ENCODE peak calls at places on chromosomes 12 and 14, in nine cellular contexts. U, I, X, D, G, M, T, W and Q are unnamed samples. For H3K4me1, the result is how much of the 10 kb centered on the place peaks cover.

GRCh38 chr12:104600790-104601739 is 144.3 kb downstream of the CHST11 start:
- DNase-seq in U (no peak), I (no peak), X (no peak), D (no peak), G (no peak), M (peak), T (no peak), W (no peak), Q (no peak)

GRCh38 chr14:105999361-106000028 is 473.1 kb downstream of the TMEM121 start:
- DNase-seq in U (no peak), I (peak), X (peak), D (no peak), G (no peak), M (peak), T (no peak), W (peak), Q (peak)

GRCh38 chr12:10395390-10395998 is 5.7 kb upstream of the KLRK1 start:
- DNase-seq in U (peak), I (peak), X (peak), D (no peak), G (no peak), M (peak), T (no peak), W (peak), Q (peak)

GRCh38 chr12:65612440-65612839 is 211.8 kb upstream of the HMGA2 start:
- DNase-seq in U (no peak), I (no peak), X (no peak), D (no peak), G (no peak), M (no peak), T (peak), W (no peak), Q (no peak)

GRCh38 chr12:96343347-96343954 is 56.8 kb downstream of the CDK17 start:
- DNase-seq in U (peak), I (no peak), X (no peak), D (no peak), G (no peak), M (no peak), T (no peak), W (no peak), Q (no peak)

GRCh38 chr14:39097159-39097558 is 5.9 kb downstream of the SEC23A start:
- DNase-seq in U (peak), I (peak), X (no peak), D (no peak), G (no peak), M (no peak), T (peak), W (no peak), Q (no peak)

GRCh38 chr12:46959484-46959883 is 119.9 kb upstream of the PCED1B start:
- DNase-seq in U (peak), I (peak), X (no peak), D (no peak), G (no peak), M (no peak), T (peak), W (no peak), Q (no peak)

GRCh38 chr12:120148011-120148410 is 31.5 kb upstream of the RAB35 start:
- DNase-seq in U (no peak), I (no peak), X (no peak), D (no peak), G (peak), M (no peak), T (no peak), W (no peak), Q (no peak)

GRCh38 chr12:108772247-108772646 is 40.9 kb upstream of the CORO1C start:
- DNase-seq in U (no peak), I (no peak), X (no peak), D (no peak), G (no peak), M (no peak), T (no peak), W (peak), Q (no peak)

GRCh38 chr12:124683330-124683662 is 115.9 kb upstream of the NCOR2 start:
- DNase-seq in U (peak), I (peak), X (peak), D (no peak), G (no peak), M (no peak), T (no peak), W (no peak), Q (no peak)
- H3K4me1 ChIP-seq in U (under half), I (half or more), X (half or more), D (half or more), G (under half), M (under half), T (half or more), W (half or more), Q (under half)

DNA sequence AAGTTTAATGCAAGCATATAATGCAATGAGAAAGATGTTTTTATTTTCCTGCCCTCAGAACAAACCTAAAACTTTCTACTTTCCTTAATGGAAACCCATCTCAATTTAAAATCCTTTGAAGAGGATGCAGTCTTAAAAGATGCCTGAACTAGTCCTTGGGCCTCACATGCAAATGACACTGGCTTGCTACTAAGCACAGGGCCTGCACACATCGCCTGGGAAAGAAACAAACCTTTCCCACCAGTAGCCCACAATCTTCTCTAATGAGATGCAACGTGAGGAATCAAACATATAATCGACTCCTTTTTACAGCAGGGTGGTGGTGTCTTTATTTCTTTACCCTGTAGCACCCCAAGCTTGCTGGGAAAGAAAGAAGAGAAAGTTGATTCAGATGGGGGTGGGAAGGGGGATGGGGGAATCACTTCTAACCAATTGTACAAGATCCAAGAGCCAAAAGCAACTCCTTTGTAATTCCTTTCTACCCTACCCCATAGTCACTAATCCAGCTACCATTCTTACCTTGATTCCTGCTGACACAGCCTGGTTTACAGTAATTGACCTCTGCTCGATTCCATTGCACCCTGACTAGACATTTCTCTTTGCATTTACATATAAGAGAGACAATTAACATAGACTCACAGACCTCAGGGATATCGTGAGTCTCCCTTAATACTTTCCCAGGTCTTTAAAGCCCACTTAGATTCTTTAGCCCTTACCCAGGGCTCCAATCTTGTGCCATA is 69.5 kb upstream of the FERMT2 start:
- DNase-seq in U (no peak), I (no peak), X (no peak), D (no peak), G (no peak), M (no peak), T (no peak), W (no peak), Q (no peak)
- H3K27ac ChIP-seq in U (no peak), I (no peak), X (no peak), D (no peak), G (no peak), M (no peak), T (no peak), W (no peak), Q (no peak)

GRCh38 chr12:53454710-53455109 is 2.8 kb downstream of the PCBP2 start:
- DNase-seq in U (no peak), I (no peak), X (no peak), D (no peak), G (no peak), M (no peak), T (no peak), W (no peak), Q (no peak)

GRCh38 chr12:53453953-53454640 is 2.2 kb downstream of the PCBP2 start:
- DNase-seq in U (no peak), I (no peak), X (no peak), D (no peak), G (no peak), M (no peak), T (no peak), W (no peak), Q (no peak)

GRCh38 chr12:53452159-53453077 is 516 bp downstream of the PCBP2 start:
- DNase-seq in U (peak), I (peak), X (peak), D (peak), G (peak), M (peak), T (peak), W (peak), Q (peak)

GRCh38 chr12:53450936-53451335 is 966 bp upstream of the PCBP2 start:
- DNase-seq in U (no peak), I (no peak), X (no peak), D (no peak), G (no peak), M (no peak), T (no peak), W (no peak), Q (no peak)

DNA sequence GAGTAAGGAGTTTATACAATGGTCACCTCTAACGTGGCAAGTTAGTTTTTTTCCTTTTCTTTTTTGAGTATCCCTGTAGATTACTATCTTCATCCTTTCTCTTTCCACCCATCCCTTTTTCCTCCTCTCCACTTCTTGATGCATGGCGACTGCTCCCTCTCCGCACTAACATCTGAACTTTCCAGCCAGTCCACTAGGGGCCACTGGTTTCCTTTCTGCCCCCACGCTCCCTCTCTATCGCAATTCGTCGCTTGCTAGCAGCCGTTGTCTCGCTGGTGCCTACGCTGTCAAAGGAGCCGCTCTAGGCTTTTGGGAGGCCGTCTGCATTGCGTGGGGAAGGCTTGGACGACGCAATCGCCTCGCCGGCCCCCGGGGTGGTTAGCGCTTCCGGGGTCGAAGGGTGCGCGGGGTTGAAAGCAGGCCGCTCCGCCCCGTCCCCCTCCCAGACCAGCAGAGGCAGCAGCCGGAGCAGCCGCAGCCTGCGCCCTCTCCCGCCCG is at the start of gene PCBP2:
- DNase-seq in U (peak), I (peak), X (peak), D (peak), G (peak), M (peak), T (peak), W (peak), Q (peak)
- TF ChIP-seq POLR2A in U (peak), I (peak), X (peak), D (peak), G (peak), M (peak), T (no peak), W (no peak), Q (peak)

GRCh38 chr12:126952106-126953007 is 1314.6 kb upstream of the TMEM132C start:
- DNase-seq in U (no peak), I (no peak), X (no peak), D (no peak), G (no peak), M (no peak), T (no peak), W (no peak), Q (no peak)

GRCh38 chr12:126944684-126945083 is 1322.3 kb upstream of the TMEM132C start:
- DNase-seq in U (no peak), I (no peak), X (no peak), D (no peak), G (no peak), M (no peak), T (no peak), W (no peak), Q (no peak)

GRCh38 chr12:126953365-126953889 is 1313.5 kb upstream of the TMEM132C start:
- DNase-seq in U (no peak), I (no peak), X (no peak), D (no peak), G (no peak), M (no peak), T (no peak), W (no peak), Q (peak)

GRCh38 chr12:126950266-126950665 is 1316.7 kb upstream of the TMEM132C start:
- DNase-seq in U (no peak), I (no peak), X (no peak), D (no peak), G (no peak), M (no peak), T (no peak), W (no peak), Q (no peak)
- H3K4me1 ChIP-seq in U (under half), I (under half), X (under half), D (under half), G (under half), M (under half), T (under half), W (under half), Q (under half)

DNA sequence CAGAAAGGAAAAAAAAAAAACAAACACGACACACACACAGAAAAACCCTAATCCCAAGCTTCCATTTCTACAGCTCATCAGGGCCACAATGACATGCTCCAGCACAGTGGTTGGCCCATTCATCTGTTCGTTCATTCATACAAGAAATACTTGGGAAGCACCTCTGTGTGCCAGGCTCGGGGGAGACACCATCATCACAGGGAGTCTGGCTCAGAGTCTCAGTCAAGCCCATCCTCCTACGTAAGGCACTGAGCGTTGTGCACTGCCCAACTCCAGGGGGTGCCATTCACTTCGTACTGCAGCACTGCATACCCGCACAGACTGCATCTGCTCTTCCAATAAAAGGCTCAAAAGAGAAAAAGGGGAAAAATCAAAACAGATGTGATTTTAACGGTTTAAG is 15.3 kb downstream of the VPS37B start:
- DNase-seq in U (peak), I (peak), X (no peak), D (no peak), G (no peak), M (no peak), T (no peak), W (no peak), Q (no peak)
- H3K27ac ChIP-seq in U (peak), I (no peak), X (peak), D (no peak), G (no peak), M (no peak), T (no peak), W (no peak), Q (peak)

DNA sequence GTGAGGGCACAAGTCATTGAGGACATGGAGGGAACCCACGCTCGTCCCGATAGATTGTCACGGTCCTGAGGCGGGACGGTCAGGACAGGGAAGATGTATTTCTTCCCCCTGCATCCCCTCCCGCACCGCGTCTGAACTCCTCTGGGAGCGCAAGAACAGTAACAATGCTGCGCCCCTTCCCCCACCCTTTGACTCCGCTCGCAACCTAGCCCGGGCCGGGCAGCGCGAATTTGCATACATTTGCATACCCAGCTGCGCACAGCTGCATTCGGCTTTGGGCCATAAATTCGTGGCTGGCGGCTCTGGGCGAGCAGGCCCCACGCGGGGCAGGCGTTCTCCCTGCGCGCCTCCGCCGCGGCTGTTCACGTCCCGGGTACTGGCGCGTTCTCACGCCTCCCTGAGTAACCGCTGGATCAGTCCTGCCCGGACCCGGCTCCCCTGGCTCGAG is 29.0 kb upstream of the SMUG1 start:
- DNase-seq in U (no peak), I (no peak), X (peak), D (no peak), G (no peak), M (peak), T (no peak), W (peak), Q (no peak)
- TF ChIP-seq POLR2A in U (no peak), I (no peak), X (no peak), D (no peak), G (no peak), M (no peak), T (no peak), W (no peak), Q (no peak)

GRCh38 chr12:124620606-124621295 is 53.3 kb upstream of the NCOR2 start:
- DNase-seq in U (peak), I (no peak), X (no peak), D (no peak), G (no peak), M (no peak), T (no peak), W (peak), Q (no peak)
- H3K4me1 ChIP-seq in U (under half), I (under half), X (under half), D (under half), G (under half), M (under half), T (under half), W (under half), Q (under half)

DNA sequence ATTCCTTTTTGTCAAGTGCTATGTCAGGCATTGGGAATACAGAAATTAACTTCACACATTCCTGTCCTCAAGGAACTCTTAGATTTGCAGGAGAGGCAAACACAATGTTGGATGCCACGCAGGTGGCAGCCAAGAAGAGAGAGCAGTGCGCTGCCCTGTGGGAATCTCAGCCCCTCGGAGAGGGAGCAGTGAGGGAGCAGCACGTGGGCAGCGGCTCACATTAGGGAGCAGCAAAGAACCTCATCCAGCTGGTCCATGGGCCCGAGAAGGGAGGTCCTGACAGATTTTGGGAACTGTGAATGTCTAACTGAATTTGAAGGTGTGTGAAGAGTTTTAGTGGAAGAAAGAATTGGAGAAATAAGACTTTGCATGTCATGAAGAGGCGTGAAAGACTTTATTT is 47.2 kb upstream of the EVL start:
- DNase-seq in U (no peak), I (no peak), X (no peak), D (no peak), G (no peak), M (no peak), T (no peak), W (no peak), Q (no peak)
- H3K27ac ChIP-seq in U (peak), I (peak), X (no peak), D (no peak), G (no peak), M (no peak), T (no peak), W (no peak), Q (no peak)

DNA sequence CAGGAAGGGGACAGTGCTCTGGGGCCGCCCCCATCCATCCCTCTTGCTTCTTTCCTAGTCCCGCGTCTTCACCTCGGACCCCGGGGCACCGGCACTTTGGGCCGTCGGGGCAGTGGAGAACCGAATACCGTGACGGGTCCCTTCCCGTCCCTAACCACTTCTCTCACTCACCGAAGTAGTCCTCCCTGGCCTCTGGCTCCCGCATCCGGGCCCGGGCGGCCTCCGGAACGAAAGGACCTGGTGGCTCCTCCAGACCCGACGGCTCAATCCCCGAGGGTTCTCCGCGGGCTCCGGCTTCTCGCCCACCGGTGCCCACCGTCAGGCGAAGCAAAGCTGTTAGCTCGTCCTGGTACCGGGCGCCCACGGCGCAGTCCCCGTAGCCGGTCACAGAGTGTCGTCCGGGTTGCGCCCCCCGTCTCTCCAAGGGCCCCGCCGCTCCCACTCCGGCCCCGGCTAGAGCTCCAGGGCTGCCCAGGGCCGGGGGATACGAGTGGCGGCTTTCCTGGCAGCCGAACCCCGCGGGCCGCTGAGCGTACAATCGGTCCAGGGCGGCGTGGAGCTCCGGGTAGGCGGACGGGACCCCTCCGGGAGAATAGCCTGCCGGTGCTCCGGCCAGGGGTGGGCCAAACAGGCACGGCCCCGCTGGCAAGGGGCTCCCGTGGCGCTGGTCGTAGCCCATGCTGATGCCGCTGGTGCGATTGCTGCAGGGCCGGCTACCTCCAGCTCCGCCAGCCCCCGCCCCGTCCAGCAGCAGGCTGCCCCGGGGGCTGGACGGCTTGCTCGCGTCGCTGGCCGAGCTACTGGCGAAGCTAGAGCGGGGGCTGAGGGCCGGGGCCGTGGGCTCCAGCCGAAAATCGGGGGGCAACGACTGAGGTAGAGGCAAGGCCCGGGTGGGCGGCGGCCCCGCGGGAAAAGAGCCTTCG is 1.0 kb downstream of the AJUBA start:
- DNase-seq in U (no peak), I (peak), X (no peak), D (no peak), G (no peak), M (peak), T (peak), W (peak), Q (peak)
- TF ChIP-seq POLR2A in U (no peak), I (peak), X (no peak), D (no peak), G (no peak), M (no peak), T (no peak), W (no peak), Q (no peak)